ENCODE peak calls at places on chromosomes 1 and 21, in six cellular contexts. G is H1, E is astrocyte, F is AG09319, C is RWPE2, W is HFFc6. H is an unnamed sample.

GRCh38 chr1:77542784-77543183 is 139.7 kb downstream of the ZZZ3 start:
- DNase-seq in G (no peak), E (peak), F (no peak), C (no peak), W (peak), H (no peak)

GRCh38 chr1:9589144-9589718 is 520 bp downstream of the TMEM201 start:
- DNase-seq in G (no peak), E (peak), F (no peak), C (no peak), W (no peak), H (no peak)

GRCh38 chr1:44073528-44073927 is 42.3 kb upstream of the SLC6A9 start:
- DNase-seq in G (no peak), E (no peak), F (no peak), C (no peak), W (no peak), H (no peak)

GRCh38 chr21:44957901-44958451 is 18.1 kb downstream of the SLX9 start:
- DNase-seq in G (no peak), E (no peak), F (no peak), C (no peak), W (no peak), H (peak)

GRCh38 chr1:226950316-226950715 is 10.2 kb downstream of the COQ8A start:
- DNase-seq in G (no peak), E (no peak), F (no peak), C (no peak), W (no peak), H (no peak)

GRCh38 chr1:217322834-217323233 is 308.1 kb downstream of the GPATCH2 start:
- DNase-seq in G (no peak), E (no peak), F (no peak), C (no peak), W (no peak), H (no peak)

GRCh38 chr1:25797939-25798338 is 2.1 kb upstream of the SELENON start:
- DNase-seq in G (no peak), E (no peak), F (no peak), C (no peak), W (peak), H (no peak)

GRCh38 chr1:227946624-227947424 is 908 bp downstream of the WNT9A start:
- DNase-seq in G (no peak), E (peak), F (no peak), C (peak), W (no peak), H (peak)

GRCh38 chr1:61301824-61302652 is 219.7 kb downstream of the NFIA start:
- DNase-seq in G (no peak), E (no peak), F (peak), C (no peak), W (peak), H (no peak)

GRCh38 chr21:33898546-33898945 is 17.1 kb downstream of the ATP5PO start:
- DNase-seq in G (no peak), E (peak), F (no peak), C (no peak), W (no peak), H (no peak)

GRCh38 chr1:6329392-6329791 is 64.2 kb downstream of the ACOT7 start:
- DNase-seq in G (no peak), E (peak), F (no peak), C (no peak), W (no peak), H (no peak)

GRCh38 chr1:96080925-96081324 is 640.7 kb upstream of the PTBP2 start:
- DNase-seq in G (no peak), E (no peak), F (no peak), C (no peak), W (no peak), H (no peak)

GRCh38 chr1:31595836-31596736 is 19.8 kb downstream of the TINAGL1 start:
- DNase-seq in G (no peak), E (no peak), F (no peak), C (no peak), W (no peak), H (no peak)

GRCh38 chr21:10272216-10272615 is 249.2 kb upstream of the TPTE start:
- DNase-seq in G (no peak), E (no peak), F (no peak), C (no peak), W (no peak), H (no peak)

GRCh38 chr1:113146242-113147072 is 73.5 kb downstream of the LRIG2 start:
- DNase-seq in G (no peak), E (peak), F (no peak), C (no peak), W (peak), H (no peak)

GRCh38 chr1:166975361-166976129 is at the start of gene ILDR2:
- DNase-seq in G (peak), E (peak), F (no peak), C (no peak), W (no peak), H (no peak)

GRCh38 chr1:33005812-33006465 is 30.7 kb downstream of the AK2 start:
- DNase-seq in G (no peak), E (peak), F (no peak), C (no peak), W (no peak), H (no peak)

GRCh38 chr1:156407344-156407743 is 38.3 kb downstream of the RHBG start:
- DNase-seq in G (no peak), E (no peak), F (no peak), C (no peak), W (no peak), H (no peak)

GRCh38 chr1:71193153-71193552 is 112.3 kb upstream of the ZRANB2 start:
- DNase-seq in G (no peak), E (no peak), F (no peak), C (no peak), W (no peak), H (no peak)

GRCh38 chr1:71200503-71200902 is 119.7 kb upstream of the ZRANB2 start:
- DNase-seq in G (no peak), E (no peak), F (no peak), C (no peak), W (no peak), H (no peak)

GRCh38 chr1:71190843-71191242 is 110.0 kb upstream of the ZRANB2 start:
- DNase-seq in G (no peak), E (no peak), F (no peak), C (no peak), W (no peak), H (no peak)

GRCh38 chr1:71191520-71191919 is 110.7 kb upstream of the ZRANB2 start:
- DNase-seq in G (no peak), E (no peak), F (no peak), C (no peak), W (no peak), H (no peak)

DNA sequence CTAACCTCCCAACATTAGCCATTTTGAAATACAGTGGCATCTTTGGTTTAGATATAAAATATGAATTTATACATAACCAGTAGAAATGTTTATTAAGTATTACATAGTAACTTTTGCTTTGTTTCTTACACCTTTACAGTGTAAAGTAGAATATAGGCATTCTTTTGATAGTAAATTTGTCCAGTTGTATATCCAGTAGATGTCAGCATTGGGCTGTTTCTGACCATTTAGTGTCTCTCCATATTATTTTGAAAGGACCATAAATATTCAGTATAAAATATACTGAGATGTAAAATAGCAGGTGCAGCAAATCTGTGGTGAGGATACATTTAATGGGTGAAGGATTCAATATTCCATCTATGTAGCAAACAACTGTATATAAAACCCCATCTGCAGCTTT is 115.8 kb upstream of the ZRANB2 start:
- DNase-seq in G (no peak), E (peak), F (no peak), C (no peak), W (peak), H (no peak)
- TF ChIP-seq CTCF in G (no peak), E (peak), F (peak), C (peak), W (peak), H (peak)

GRCh38 chr1:177431123-177431522 is 260.4 kb downstream of the BRINP2 start:
- DNase-seq in G (no peak), E (no peak), F (no peak), C (no peak), W (no peak), H (no peak)
- TF ChIP-seq CTCF in G (no peak), E (no peak), F (no peak), C (no peak), W (no peak), H (no peak)

GRCh38 chr1:238955934-238956333 is 430.4 kb upstream of the CHRM3 start:
- DNase-seq in G (no peak), E (no peak), F (no peak), C (no peak), W (no peak), H (no peak)

GRCh38 chr1:238950786-238951185 is 435.6 kb upstream of the CHRM3 start:
- DNase-seq in G (no peak), E (no peak), F (no peak), C (no peak), W (no peak), H (no peak)

GRCh38 chr1:238953448-238953847 is 432.9 kb upstream of the CHRM3 start:
- DNase-seq in G (no peak), E (no peak), F (no peak), C (no peak), W (no peak), H (no peak)

GRCh38 chr1:238954865-238955264 is 431.5 kb upstream of the CHRM3 start:
- DNase-seq in G (no peak), E (no peak), F (no peak), C (no peak), W (no peak), H (no peak)

GRCh38 chr1:238951809-238952208 is 434.6 kb upstream of the CHRM3 start:
- DNase-seq in G (no peak), E (peak), F (no peak), C (no peak), W (peak), H (no peak)
- TF ChIP-seq CTCF in G (no peak), E (peak), F (no peak), C (peak), W (peak), H (peak)

DNA sequence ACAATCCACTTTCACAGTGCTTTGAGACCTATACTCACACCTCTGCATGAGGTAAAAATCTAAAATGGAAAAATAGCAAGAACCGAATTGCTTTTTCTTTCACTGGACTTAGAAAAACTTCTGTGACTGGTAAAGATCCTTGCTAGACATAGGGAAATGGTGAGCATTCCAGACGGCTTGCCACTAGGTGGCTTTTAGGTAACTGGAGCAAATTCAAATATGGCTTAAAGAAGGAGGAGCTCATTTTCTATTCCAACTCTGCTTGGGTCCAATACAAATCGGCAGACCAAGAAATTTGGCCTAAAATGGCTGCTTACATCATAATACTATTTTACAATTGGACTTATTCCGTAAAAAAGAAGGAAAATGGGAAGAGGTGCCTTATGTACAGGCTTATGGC is 977.9 kb downstream of the ADGRL2 start:
- DNase-seq in G (no peak), E (no peak), F (no peak), C (no peak), W (no peak), H (no peak)
- TF ChIP-seq CTCF in G (no peak), E (peak), F (no peak), C (peak), W (no peak), H (peak)

GRCh38 chr1:17400725-17401341 is 28.8 kb downstream of the PADI6 start:
- DNase-seq in G (no peak), E (no peak), F (no peak), C (no peak), W (no peak), H (no peak)
- TF ChIP-seq CTCF in G (peak), E (no peak), F (no peak), C (no peak), W (no peak), H (no peak)

GRCh38 chr1:41758490-41758889 is 160.2 kb downstream of the HIVEP3 start:
- DNase-seq in G (no peak), E (peak), F (no peak), C (no peak), W (peak), H (no peak)

GRCh38 chr1:41751804-41752513 is 166.8 kb downstream of the HIVEP3 start:
- DNase-seq in G (no peak), E (peak), F (no peak), C (no peak), W (peak), H (no peak)

GRCh38 chr1:41752514-41753170 is 166.1 kb downstream of the HIVEP3 start:
- DNase-seq in G (no peak), E (no peak), F (no peak), C (no peak), W (no peak), H (no peak)

GRCh38 chr1:41749992-41750745 is 168.6 kb downstream of the HIVEP3 start:
- DNase-seq in G (no peak), E (no peak), F (no peak), C (no peak), W (no peak), H (no peak)

GRCh38 chr1:41754540-41754939 is 164.2 kb downstream of the HIVEP3 start:
- DNase-seq in G (no peak), E (no peak), F (no peak), C (no peak), W (no peak), H (no peak)
- TF ChIP-seq CTCF in G (no peak), E (no peak), F (no peak), C (peak), W (peak), H (peak)

GRCh38 chr1:7437608-7438395 is 333.3 kb upstream of the VAMP3 start:
- DNase-seq in G (no peak), E (no peak), F (no peak), C (no peak), W (no peak), H (peak)
- TF ChIP-seq CTCF in G (no peak), E (no peak), F (no peak), C (no peak), W (no peak), H (no peak)

DNA sequence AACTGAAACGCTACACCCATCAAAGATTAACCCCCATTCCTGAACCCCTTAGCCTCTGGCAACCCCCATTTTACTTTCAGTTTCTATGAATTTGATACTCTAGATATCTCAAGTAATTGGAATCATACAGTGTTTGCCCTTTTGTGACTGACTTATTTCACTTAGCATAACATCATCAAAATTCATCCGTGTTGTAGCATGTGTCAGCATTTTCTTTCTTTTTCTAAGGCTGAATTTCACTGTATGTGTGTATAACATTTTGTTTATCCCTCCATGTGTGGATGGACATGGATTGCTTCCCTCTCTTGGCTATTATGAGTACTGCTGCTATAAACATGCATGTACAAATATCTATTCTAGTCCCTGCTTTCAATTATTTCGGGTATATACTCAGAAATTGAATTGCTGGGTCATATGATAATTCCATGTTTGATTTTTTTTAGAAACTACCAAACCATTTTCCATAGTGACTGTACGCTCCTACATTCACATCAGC is 97.3 kb downstream of the MAP3K21 start:
- DNase-seq in G (no peak), E (no peak), F (no peak), C (no peak), W (no peak), H (no peak)
- TF ChIP-seq CTCF in G (no peak), E (no peak), F (peak), C (peak), W (no peak), H (peak)

H was measured in chondrocyte.